ENCODE peak calls at places on chromosome 17, in seven cellular contexts. O is breast epithelium; F is GM23248; Z is MM.1S; G is cardiac muscle cell; K is heart right ventricle; I is effector memory CD4-positive, alpha-beta T cell. B is an unnamed sample. For H3K4me1, the result is how much of the 10 kb centered on the place peaks cover.

GRCh38 chr17:81191646-81192045 is 25.6 kb upstream of the AATK start:
- DNase-seq in Z (no peak), O (no peak), I (no peak), G (no peak), F (no peak), K (no peak), B (no peak)

GRCh38 chr17:47200325-47200663 is 8.9 kb upstream of the MYL4 start:
- DNase-seq in K (no peak), O (no peak), G (no peak), I (no peak), Z (peak), F (no peak), B (no peak)

GRCh38 chr17:57708401-57708800 is 36.7 kb downstream of the CCDC182 start:
- DNase-seq in I (no peak), G (peak), F (peak), K (no peak), O (no peak), Z (no peak), B (no peak)

GRCh38 chr17:11739848-11740247 is 141.6 kb downstream of the DNAH9 start:
- DNase-seq in K (no peak), G (no peak), F (no peak), Z (no peak), O (no peak), I (no peak), B (no peak)

GRCh38 chr17:69506489-69506888 is 92.0 kb downstream of the MAP2K6 start:
- DNase-seq in I (no peak), O (no peak), K (no peak), Z (no peak), F (peak), G (no peak), B (no peak)

GRCh38 chr17:28948873-28949184 is 2.5 kb downstream of the PHF12 start:
- DNase-seq in Z (no peak), K (no peak), F (no peak), O (no peak), G (no peak), I (no peak), B (no peak)

GRCh38 chr17:75558666-75559530 is 28.7 kb upstream of the MYO15B start:
- DNase-seq in G (no peak), F (no peak), I (no peak), K (no peak), O (no peak), Z (no peak), B (no peak)

GRCh38 chr17:550776-551175 is 163.9 kb downstream of the VPS53 start:
- DNase-seq in F (peak), O (no peak), Z (no peak), I (no peak), G (no peak), K (no peak), B (no peak)

GRCh38 chr17:19470529-19471261 is 59.7 kb downstream of the RNF112 start:
- DNase-seq in K (peak), I (no peak), Z (no peak), O (peak), F (peak), G (peak), B (no peak)

GRCh38 chr17:10058924-10059683 is 139.3 kb downstream of the GAS7 start:
- DNase-seq in F (no peak), Z (no peak), K (no peak), I (no peak), G (no peak), O (no peak), B (no peak)

GRCh38 chr17:14302421-14303099 is 1.7 kb downstream of the HS3ST3B1 start:
- DNase-seq in Z (peak), O (peak), F (peak), G (peak), K (peak), I (peak), B (peak)

GRCh38 chr17:64781394-64781793 is 119.3 kb upstream of the SMURF2 start:
- DNase-seq in O (peak), K (peak), F (peak), I (peak), G (peak), Z (peak), B (peak)

GRCh38 chr17:75814900-75815373 is 29.3 kb downstream of the UNC13D start:
- DNase-seq in K (no peak), O (no peak), F (peak), G (peak), I (no peak), Z (no peak), B (no peak)

GRCh38 chr17:13074026-13074425 is 56.2 kb upstream of the ELAC2 start:
- DNase-seq in K (no peak), Z (no peak), G (peak), O (no peak), I (no peak), F (peak), B (no peak)

GRCh38 chr17:42803074-42803883 is 4.6 kb downstream of the CNTD1 start:
- DNase-seq in Z (no peak), O (no peak), K (no peak), F (no peak), G (peak), I (no peak), B (no peak)

GRCh38 chr17:42804918-42805367 is 6.3 kb downstream of the CNTD1 start:
- DNase-seq in F (no peak), I (no peak), O (no peak), G (no peak), Z (no peak), K (no peak), B (no peak)

GRCh38 chr17:42809250-42809649 is 10.6 kb downstream of the CNTD1 start:
- DNase-seq in Z (no peak), F (peak), O (no peak), K (no peak), I (no peak), G (peak), B (no peak)

GRCh38 chr17:42806249-42806648 is 7.6 kb downstream of the CNTD1 start:
- DNase-seq in F (no peak), K (no peak), G (no peak), O (no peak), I (no peak), Z (no peak), B (no peak)
- H3K4me1 ChIP-seq in F (under half), K (under half), G (under half), O (under half), I (under half), Z (under half), B (under half)

DNA sequence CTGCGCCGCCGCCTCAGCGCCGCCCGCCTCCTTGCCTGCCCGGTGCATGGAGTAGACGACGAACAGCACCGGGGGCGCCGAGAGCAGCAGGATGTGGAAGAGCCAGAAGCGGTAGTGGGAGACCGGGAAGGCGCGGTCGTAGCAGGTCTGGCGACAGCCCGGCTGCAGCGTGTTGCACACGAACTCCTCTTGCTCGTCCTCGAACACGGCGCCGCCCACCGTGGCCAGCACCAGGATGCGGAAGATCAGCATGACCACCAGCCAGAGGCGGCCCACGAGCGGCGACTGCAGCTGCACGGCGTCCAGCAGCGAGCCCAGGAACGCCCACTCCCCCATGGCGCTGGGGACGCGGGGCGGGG is 1.1 kb downstream of the GJD3 start:
- DNase-seq in Z (no peak), I (no peak), O (no peak), G (peak), K (peak), F (peak), B (no peak)
- H3K4me1 ChIP-seq in Z (under half), I (under half), O (under half), G (under half), K (under half), F (under half), B (under half)

DNA sequence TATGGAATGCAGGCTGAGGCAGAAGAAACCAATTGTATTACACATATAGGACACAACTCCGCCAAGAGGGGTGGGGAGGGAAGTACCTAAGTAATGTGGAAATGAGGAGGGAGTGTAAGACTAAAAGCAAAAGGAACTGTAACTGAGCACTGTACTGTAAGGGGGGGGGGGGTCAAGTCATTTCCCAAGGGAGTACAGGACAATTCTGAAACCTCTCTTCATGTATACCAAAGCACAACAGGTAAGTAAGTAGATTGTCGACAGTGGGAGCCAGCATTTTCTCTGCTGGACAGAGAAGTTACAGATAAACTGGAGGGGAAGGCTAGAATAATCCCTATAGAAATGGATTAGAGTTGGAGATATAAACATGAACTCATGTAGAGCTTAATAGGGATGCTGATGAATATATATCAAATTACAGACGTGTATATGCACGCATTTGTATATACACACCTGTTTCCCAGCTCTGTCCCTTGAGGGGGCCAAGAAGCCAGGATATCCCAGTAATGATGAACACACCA is 6.4 kb downstream of the USP22 start:
- DNase-seq in Z (no peak), K (no peak), F (peak), G (peak), I (no peak), O (no peak), B (no peak)
- H3K4me1 ChIP-seq in Z (under half), K (under half), F (half or more), G (half or more), I (under half), O (under half), B (half or more)

DNA sequence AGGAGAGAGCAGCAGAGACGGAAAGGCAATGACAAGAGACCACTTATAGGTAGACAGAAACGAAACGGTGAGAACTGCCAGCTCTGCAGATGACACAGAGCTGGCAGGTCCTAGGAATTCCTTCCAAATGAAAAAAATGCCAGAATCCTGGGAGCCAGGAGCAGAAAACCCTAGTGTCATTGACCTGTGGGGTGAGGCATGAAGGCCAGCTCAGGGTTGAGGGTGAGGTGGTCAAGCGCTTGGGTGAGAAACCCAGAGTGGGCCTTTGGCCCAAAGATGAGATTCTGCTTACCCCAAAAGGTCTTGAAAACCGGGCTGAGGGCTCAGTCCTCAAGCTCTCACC is 9.2 kb downstream of the HIC1 start:
- DNase-seq in F (peak), K (no peak), O (no peak), I (no peak), G (no peak), Z (no peak), B (no peak)
- H3K4me1 ChIP-seq in F (half or more), K (under half), O (under half), I (under half), G (under half), Z (under half), B (under half)

B was measured in CD4-positive, alpha-beta memory T cell.